ENCODE peak calls at places on chromosomes 3 and 15, in nine cellular contexts. T is HFF-Myc, F is glutamatergic neuron, I is fibroblast of lung, S is GM06990, L is A549, H is endodermal cell, D is progenitor cell of endocrine pancreas, B is lower leg skin. N is an unnamed sample.
A peak's percentile ranks its signal among the peaks of the same experiment; 100 is the strongest.

GRCh38 chr3:70774641-70775040 is 462.2 kb upstream of the MDFIC2 start:
- DNase-seq in B (no peak), I (no peak), D (no peak), F (no peak), T (no peak), H (no peak), S (no peak), L (no peak), N (no peak)

GRCh38 chr3:141331370-141332318 is 36.7 kb upstream of the ZBTB38 start:
- DNase-seq in H (no peak), F (peak; percentile 49), I (peak; percentile 95), B (peak; percentile 94), S (no peak), L (peak; percentile 97), D (no peak), T (peak; percentile 92), N (no peak)

GRCh38 chr3:138440596-138440995 is 6.2 kb downstream of the ESYT3 start:
- DNase-seq in I (no peak), D (no peak), F (no peak), L (no peak), H (no peak), B (no peak), S (no peak), T (no peak), N (no peak)

GRCh38 chr15:55742498-55742926 is 440 bp downstream of the PRTG start:
- DNase-seq in S (peak; percentile 27), T (no peak), F (no peak), L (peak; percentile 53), B (no peak), D (no peak), H (no peak), I (peak; percentile 42), N (peak; percentile 49)

GRCh38 chr15:25711691-25712090 is 151.4 kb downstream of the ATP10A start:
- DNase-seq in D (no peak), I (no peak), S (no peak), B (no peak), L (no peak), H (peak; percentile 20), T (no peak), F (no peak), N (no peak)

GRCh38 chr3:4741404-4742307 is 237.6 kb upstream of the BHLHE40 start:
- DNase-seq in L (peak; percentile 97), F (no peak), H (no peak), I (peak; percentile 96), T (peak; percentile 96), D (no peak), S (no peak), B (peak; percentile 87), N (no peak)

GRCh38 chr3:177982034-177982433 is 554.2 kb upstream of the KCNMB2 start:
- DNase-seq in S (no peak), I (peak; percentile 51), L (no peak), T (no peak), B (no peak), D (no peak), H (no peak), F (no peak), N (no peak)

GRCh38 chr3:126968995-126969385 is 13.9 kb upstream of the PLXNA1 start:
- DNase-seq in F (no peak), B (no peak), T (no peak), H (no peak), S (no peak), D (no peak), I (no peak), L (no peak), N (no peak)

GRCh38 chr3:173958805-173959204 is 561.3 kb downstream of the NLGN1 start:
- DNase-seq in B (no peak), I (no peak), D (no peak), H (no peak), S (no peak), L (no peak), F (no peak), T (no peak), N (no peak)

GRCh38 chr3:158773845-158774542 is 27.9 kb upstream of the MFSD1 start:
- DNase-seq in L (peak; percentile 75), T (no peak), F (no peak), I (peak; percentile 94), B (no peak), S (no peak), H (no peak), D (no peak), N (no peak)

GRCh38 chr15:71752604-71753289 is 57.6 kb upstream of the NR2E3 start:
- DNase-seq in B (no peak), H (peak; percentile 78), F (peak; percentile 38), T (peak; percentile 92), D (no peak), I (peak; percentile 97), L (peak; percentile 97), S (no peak), N (peak; percentile 44)

GRCh38 chr3:195550723-195551122 is 7.6 kb upstream of the PPP1R2 start:
- DNase-seq in F (no peak), S (no peak), L (no peak), D (no peak), B (no peak), I (peak; percentile 24), H (no peak), T (no peak), N (no peak)

GRCh38 chr3:147934316-147935188 is 525.4 kb downstream of the ZIC1 start:
- DNase-seq in B (no peak), F (no peak), S (no peak), D (no peak), T (no peak), H (peak; percentile 56), I (no peak), L (no peak), N (no peak)

GRCh38 chr3:113895964-113896363 is 51.8 kb upstream of the ZDHHC23 start:
- DNase-seq in D (no peak), T (no peak), S (no peak), H (no peak), I (no peak), B (no peak), L (no peak), F (no peak), N (no peak)

GRCh38 chr3:66822059-66823009 is 175.8 kb upstream of the KBTBD8 start:
- DNase-seq in B (peak; percentile 89), I (peak; percentile 69), D (peak; percentile 42), F (peak; percentile 73), H (peak; percentile 94), T (peak; percentile 46), S (peak; percentile 20), L (peak; percentile 60), N (peak; percentile 82)

GRCh38 chr3:29805757-29806156 is 524.9 kb downstream of the RBMS3 start:
- DNase-seq in H (no peak), T (no peak), S (no peak), B (no peak), D (no peak), L (no peak), F (no peak), I (peak; percentile 17), N (no peak)

GRCh38 chr3:2656806-2657205 is 453.4 kb downstream of the IL5RA start:
- DNase-seq in L (no peak), D (no peak), H (no peak), S (no peak), B (no peak), F (no peak), I (peak; percentile 78), T (no peak), N (no peak)

GRCh38 chr15:101501703-101502373 is 12.3 kb upstream of the PCSK6 start:
- DNase-seq in S (peak; percentile 40), L (peak; percentile 51), I (no peak), D (peak; percentile 45), B (peak; percentile 88), F (peak; percentile 40), T (no peak), H (peak; percentile 92), N (peak; percentile 57)
- TF ChIP-seq CTCF in S (peak; percentile 77), L (peak; percentile 76), I (peak; percentile 37), D (peak; percentile 67), B (no peak), F (peak; percentile 46), T (peak; percentile 66), H (peak; percentile 88), N (peak; percentile 60)

DNA sequence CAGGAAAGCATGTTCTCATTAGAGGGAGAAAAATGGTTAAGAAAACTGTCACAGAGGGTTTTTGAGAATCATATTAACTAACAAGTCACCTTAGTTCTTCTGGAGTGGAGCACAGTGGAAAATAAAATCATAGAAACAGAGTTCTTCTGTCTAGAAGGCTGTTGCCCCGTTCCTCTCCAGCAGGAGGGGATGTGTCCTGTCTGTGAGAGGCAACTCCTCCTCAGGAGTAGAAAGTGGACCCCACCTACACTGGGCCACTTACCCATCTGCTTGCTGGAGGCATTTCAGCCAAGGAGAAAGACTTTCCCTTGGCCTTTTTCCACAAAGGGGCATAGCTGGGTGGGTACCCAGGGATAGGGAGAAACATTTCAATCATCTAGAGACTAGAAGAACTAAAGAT is 106.6 kb downstream of the SSR3 start:
- DNase-seq in B (no peak), H (peak; percentile 82), I (peak; percentile 50), F (peak; percentile 42), T (no peak), S (no peak), D (no peak), L (peak; percentile 41), N (peak; percentile 34)
- TF ChIP-seq CTCF in B (no peak), H (peak; percentile 82), I (peak; percentile 52), F (peak; percentile 55), T (peak; percentile 55), S (peak; percentile 68), D (peak; percentile 43), L (no peak), N (peak; percentile 40)

DNA sequence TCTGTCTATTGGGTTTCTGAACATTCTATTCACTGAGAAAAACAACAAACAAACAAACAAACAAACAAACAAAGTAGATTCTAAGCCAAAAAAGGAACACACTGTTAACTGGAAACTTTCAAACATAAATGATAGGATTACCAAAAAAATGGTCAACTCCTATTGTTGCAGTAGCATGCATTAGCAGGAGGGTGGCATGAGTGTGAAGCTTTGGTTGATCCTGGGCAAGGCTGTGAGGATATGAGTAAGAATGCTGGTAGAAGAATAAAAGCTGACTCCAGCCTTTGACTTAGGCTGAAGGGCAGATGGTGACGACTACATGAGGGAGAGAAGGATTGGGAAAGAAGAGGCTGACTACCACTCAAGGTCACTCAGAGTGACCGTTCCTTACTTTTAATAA is 810.3 kb downstream of the VGLL3 start:
- DNase-seq in D (no peak), S (no peak), I (no peak), H (peak; percentile 61), T (no peak), B (no peak), L (peak; percentile 61), F (no peak), N (peak; percentile 31)
- TF ChIP-seq CTCF in D (peak; percentile 33), S (no peak), I (no peak), H (peak; percentile 69), T (no peak), B (no peak), L (no peak), F (no peak), N (peak; percentile 21)

DNA sequence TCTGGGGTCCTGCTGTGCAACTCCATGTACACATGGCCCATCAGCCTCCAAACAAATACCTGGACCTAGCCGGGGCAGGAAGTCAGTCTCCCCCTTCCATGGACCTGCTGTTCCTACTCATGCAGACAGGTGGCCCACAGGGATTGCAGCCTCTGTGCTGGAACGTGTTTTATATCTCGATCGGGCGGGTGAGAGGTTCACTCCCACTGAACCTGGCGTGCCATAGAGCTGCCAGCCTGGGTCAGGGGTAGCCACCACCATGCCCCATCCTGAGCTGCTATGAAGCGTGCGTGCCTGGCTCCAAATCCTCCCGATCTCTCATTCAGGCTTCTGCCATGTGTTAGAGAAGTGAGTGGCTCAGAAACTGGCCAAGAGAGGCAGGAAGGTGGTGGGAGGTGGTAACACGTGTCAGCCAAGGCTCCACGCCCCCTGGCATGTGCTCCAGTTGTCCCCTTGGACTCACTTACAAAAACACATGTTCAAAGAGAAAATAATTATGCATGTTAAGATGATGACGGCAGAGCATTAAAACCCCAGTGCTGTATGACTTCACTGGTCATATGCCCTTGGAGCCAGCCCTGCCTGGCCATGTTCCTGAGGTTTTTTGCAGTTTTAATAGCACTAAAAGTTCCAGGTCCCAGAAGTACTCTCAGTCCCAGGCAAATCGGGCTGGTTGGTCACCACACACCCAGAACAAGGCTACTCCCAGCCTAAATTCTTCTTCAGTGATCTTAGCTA is 30.6 kb downstream of the CTSH start:
- DNase-seq in D (no peak), T (no peak), S (no peak), F (no peak), I (peak; percentile 39), B (peak; percentile 92), L (peak; percentile 43), H (peak; percentile 74), N (no peak)
- TF ChIP-seq CTCF in D (peak; percentile 44), T (peak; percentile 56), S (no peak), F (peak; percentile 22), I (peak; percentile 45), B (no peak), L (no peak), H (peak; percentile 71), N (peak; percentile 53)